ENCODE peak calls at places on chromosomes 3 and 15, in six cellular contexts. O, V, Y, T, W and R are unnamed samples.
A peak's percentile ranks its signal among the peaks of the same experiment; 100 is the strongest.

GRCh38 chr3:54121404-54122045 is 827 bp upstream of the CACNA2D3 start:
- DNase-seq in O (peak; percentile 26), V (peak; percentile 68), Y (no peak), T (no peak), W (no peak), R (no peak)

GRCh38 chr3:106332884-106333283 is 464.1 kb upstream of the CBLB start:
- DNase-seq in O (no peak), V (no peak), Y (no peak), T (no peak), W (no peak), R (no peak)

GRCh38 chr15:88126695-88127476 is 129.7 kb downstream of the NTRK3 start:
- DNase-seq in O (no peak), V (no peak), Y (no peak), T (no peak), W (no peak), R (no peak)

GRCh38 chr3:55488398-55489055 is 1.4 kb upstream of the WNT5A start:
- DNase-seq in O (peak; percentile 82), V (peak; percentile 83), Y (peak; percentile 49), T (peak; percentile 2), W (no peak), R (peak; percentile 22)

GRCh38 chr3:8660781-8661180 is 16.2 kb upstream of the SSUH2 start:
- DNase-seq in O (peak; percentile 3), V (no peak), Y (no peak), T (no peak), W (no peak), R (no peak)

GRCh38 chr15:100842756-100843730 is 36.6 kb upstream of the ALDH1A3 start:
- DNase-seq in O (peak; percentile 39), V (no peak), Y (peak; percentile 35), T (no peak), W (no peak), R (no peak)

GRCh38 chr3:106007512-106007911 is 138.7 kb upstream of the CBLB start:
- DNase-seq in O (no peak), V (no peak), Y (no peak), T (no peak), W (no peak), R (no peak)

GRCh38 chr3:165800970-165801369 is 36.3 kb downstream of the BCHE start:
- DNase-seq in O (peak; percentile 21), V (no peak), Y (peak; percentile 2), T (no peak), W (no peak), R (no peak)

GRCh38 chr3:36944012-36944640 is 728 bp downstream of the TRANK1 start:
- DNase-seq in O (peak; percentile 68), V (peak; percentile 74), Y (no peak), T (peak; percentile 14), W (no peak), R (peak; percentile 49)

GRCh38 chr15:100261302-100262240 is 80.2 kb downstream of the ADAMTS17 start:
- DNase-seq in O (no peak), V (no peak), Y (no peak), T (no peak), W (no peak), R (no peak)

GRCh38 chr3:65778966-65779365 is 259.8 kb downstream of the MAGI1 start:
- DNase-seq in O (no peak), V (no peak), Y (no peak), T (no peak), W (no peak), R (no peak)

GRCh38 chr3:180036678-180037455 is at the start of gene PEX5L:
- DNase-seq in O (peak; percentile 42), V (peak; percentile 54), Y (peak; percentile 30), T (peak; percentile 13), W (peak; percentile 63), R (no peak)
- H3K4me3 ChIP-seq in O (peak within 1 kb of the TSS; percentile 26), V (peak within 1 kb of the TSS; percentile 52), Y (peak within 1 kb of the TSS; percentile 47), T (peak within 1 kb of the TSS; percentile 73), W (peak within 1 kb of the TSS; percentile 59), R (no peak within 1 kb of the TSS)

GRCh38 chr15:47717036-47717611 is at the start of gene SEMA6D:
- DNase-seq in O (peak; percentile 78), V (peak; percentile 89), Y (peak; percentile 61), T (no peak), W (no peak), R (peak; percentile 79)
- H3K4me3 ChIP-seq in O (peak within 1 kb of the TSS; percentile 71), V (peak within 1 kb of the TSS; percentile 74), Y (peak within 1 kb of the TSS; percentile 69), T (no peak within 1 kb of the TSS), W (peak within 1 kb of the TSS; percentile 55), R (peak within 1 kb of the TSS; percentile 69)

DNA sequence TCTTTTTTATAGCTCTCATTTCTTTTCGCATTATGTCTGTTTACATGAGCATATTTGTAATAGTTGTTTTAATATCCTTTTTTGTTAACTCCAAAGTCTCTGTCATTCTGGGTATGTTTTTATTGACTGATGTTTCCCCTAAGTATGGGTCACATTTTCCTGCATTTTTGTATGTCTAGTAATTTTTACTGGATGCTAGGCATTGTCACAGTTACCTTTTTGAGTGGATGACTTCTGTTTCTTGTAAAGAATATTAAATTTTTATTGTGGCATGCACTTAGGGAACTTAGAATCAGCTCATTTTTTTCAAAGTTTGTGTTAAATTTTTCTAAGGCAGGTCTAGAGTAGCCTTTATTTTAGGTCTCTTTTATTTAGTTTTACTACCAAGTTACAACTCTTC is 40.7 kb downstream of the ANAPC13 start:
- DNase-seq in O (no peak), V (no peak), Y (no peak), T (no peak), W (no peak), R (no peak)
- H3K4me3 ChIP-seq in O (no peak overlapping the region), V (no peak overlapping the region), Y (no peak overlapping the region), T (no peak overlapping the region), W (no peak overlapping the region), R (no peak overlapping the region)

DNA sequence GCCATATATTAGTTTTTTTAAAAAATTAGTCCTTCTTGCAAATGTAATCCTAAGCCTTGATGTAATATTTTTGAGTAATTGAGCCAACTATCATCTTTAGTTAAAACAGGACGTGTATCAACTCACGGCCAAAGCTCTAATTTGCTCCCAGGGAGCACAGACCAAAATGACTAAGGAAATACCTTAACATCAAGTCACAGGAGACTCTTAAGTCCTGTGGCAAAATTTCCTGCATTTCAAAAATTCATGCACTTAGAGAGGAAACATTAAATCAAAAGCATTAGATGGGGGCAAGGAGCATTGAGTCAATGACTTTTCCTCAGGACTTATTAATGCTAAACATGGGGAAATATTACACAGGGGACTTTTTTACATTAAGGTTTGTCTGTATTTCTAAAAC is 276.0 kb downstream of the MFSD1 start:
- DNase-seq in O (peak; percentile 76), V (no peak), Y (peak; percentile 59), T (no peak), W (no peak), R (no peak)
- H3K4me3 ChIP-seq in O (no peak overlapping the region), V (no peak overlapping the region), Y (no peak overlapping the region), T (no peak overlapping the region), W (no peak overlapping the region), R (no peak overlapping the region)

DNA sequence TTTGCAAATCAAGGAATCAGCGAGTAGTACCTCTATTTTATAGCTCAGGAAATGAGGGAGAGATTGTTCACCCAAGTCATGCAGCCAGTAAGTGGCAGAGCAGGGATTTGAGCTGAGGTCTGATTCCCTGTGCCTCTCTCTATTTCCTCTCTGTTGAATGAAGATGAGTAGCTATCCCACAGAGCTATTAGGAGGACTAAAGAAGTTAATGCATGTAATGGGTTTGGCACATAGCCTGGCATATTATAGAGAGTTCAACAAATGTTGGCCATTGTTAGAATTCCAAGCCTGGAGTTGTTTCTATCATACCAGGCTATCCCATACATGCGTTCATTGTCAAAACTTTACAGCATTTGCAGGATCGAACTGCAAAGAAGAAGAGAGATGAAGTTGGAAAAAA is 21.8 kb upstream of the KLHL6 start:
- DNase-seq in O (no peak), V (no peak), Y (no peak), T (no peak), W (no peak), R (no peak)
- H3K4me3 ChIP-seq in O (no peak overlapping the region), V (no peak overlapping the region), Y (no peak overlapping the region), T (no peak overlapping the region), W (no peak overlapping the region), R (no peak overlapping the region)

GRCh38 chr3:107599755-107600122 is 77.0 kb downstream of the BBX start:
- DNase-seq in O (no peak), V (no peak), Y (no peak), T (no peak), W (no peak), R (no peak)
- H3K4me3 ChIP-seq in O (peak overlapping the region; percentile 52), V (peak overlapping the region; percentile 58), Y (peak overlapping the region; percentile 43), T (peak overlapping the region; percentile 30), W (no peak overlapping the region), R (peak overlapping the region; percentile 21)